ENCODE peak calls at places on chromosomes 11 and 22, in eight cellular contexts. W is Panc1, H is HepG2, Y is HCT116, U is K562, F is upper lobe of left lung, V is GM12878, J is GM23338. O is an unnamed sample.

GRCh38 chr22:46686221-46686872 is 51.7 kb downstream of the CERK start:
- ATAC-seq in Y (no peak), V (no peak), U (no peak), H (no peak), F (no peak), W (no peak), J (no peak), O (no peak)

GRCh38 chr11:2768471-2769408 is 68.9 kb upstream of the KCNQ1OT1 start:
- ATAC-seq in F (no peak), W (peak; percentile 41), V (no peak), J (no peak), U (peak; percentile 64), H (no peak), Y (peak; percentile 75), O (no peak)

GRCh38 chr22:17972385-17973181 is 51.8 kb downstream of the MICAL3 start:
- ATAC-seq in U (no peak), V (no peak), F (no peak), J (peak; percentile 67), H (peak; percentile 92), W (no peak), Y (peak; percentile 67), O (peak; percentile 72)

GRCh38 chr11:60195923-60196368 is 13.1 kb upstream of the MS4A6A start:
- ATAC-seq in V (peak; percentile 69), W (no peak), F (no peak), Y (no peak), U (peak; percentile 57), J (no peak), H (no peak), O (no peak)

GRCh38 chr22:19463491-19464469 is 15.2 kb downstream of the UFD1 start:
- ATAC-seq in F (no peak), V (no peak), Y (no peak), J (no peak), U (peak; percentile 21), W (no peak), H (no peak), O (no peak)

GRCh38 chr11:14422052-14422813 is 63.2 kb upstream of the RRAS2 start:
- ATAC-seq in V (no peak), U (peak; percentile 85), F (peak; percentile 91), H (peak; percentile 96), W (peak; percentile 96), J (peak; percentile 94), Y (peak; percentile 90), O (peak; percentile 97)

GRCh38 chr22:36350751-36351594 is 36.8 kb downstream of the MYH9 start:
- ATAC-seq in V (no peak), Y (peak; percentile 81), F (peak; percentile 7), H (peak; percentile 68), U (no peak), J (peak; percentile 56), W (peak; percentile 44), O (no peak)

GRCh38 chr22:29541845-29542244 is 11.7 kb downstream of the THOC5 start:
- ATAC-seq in H (no peak), J (no peak), Y (no peak), F (no peak), V (no peak), U (no peak), W (no peak), O (no peak)

GRCh38 chr11:115699733-115700132 is 195.5 kb upstream of the CADM1 start:
- ATAC-seq in V (no peak), U (no peak), F (no peak), W (no peak), Y (no peak), J (no peak), H (no peak), O (peak; percentile 83)

GRCh38 chr22:24134090-24134846 is 47.0 kb upstream of the SUSD2 start:
- ATAC-seq in J (no peak), Y (no peak), U (no peak), F (no peak), H (no peak), V (no peak), W (no peak), O (no peak)

GRCh38 chr11:120267319-120267718 is 27.4 kb downstream of the POU2F3 start:
- ATAC-seq in F (no peak), U (no peak), Y (no peak), H (no peak), J (no peak), V (no peak), W (no peak), O (no peak)

GRCh38 chr22:37273846-37274225 is 8.5 kb upstream of the CYTH4 start:
- ATAC-seq in Y (no peak), J (no peak), V (no peak), H (no peak), F (peak; percentile 7), W (no peak), U (no peak), O (no peak)

DNA sequence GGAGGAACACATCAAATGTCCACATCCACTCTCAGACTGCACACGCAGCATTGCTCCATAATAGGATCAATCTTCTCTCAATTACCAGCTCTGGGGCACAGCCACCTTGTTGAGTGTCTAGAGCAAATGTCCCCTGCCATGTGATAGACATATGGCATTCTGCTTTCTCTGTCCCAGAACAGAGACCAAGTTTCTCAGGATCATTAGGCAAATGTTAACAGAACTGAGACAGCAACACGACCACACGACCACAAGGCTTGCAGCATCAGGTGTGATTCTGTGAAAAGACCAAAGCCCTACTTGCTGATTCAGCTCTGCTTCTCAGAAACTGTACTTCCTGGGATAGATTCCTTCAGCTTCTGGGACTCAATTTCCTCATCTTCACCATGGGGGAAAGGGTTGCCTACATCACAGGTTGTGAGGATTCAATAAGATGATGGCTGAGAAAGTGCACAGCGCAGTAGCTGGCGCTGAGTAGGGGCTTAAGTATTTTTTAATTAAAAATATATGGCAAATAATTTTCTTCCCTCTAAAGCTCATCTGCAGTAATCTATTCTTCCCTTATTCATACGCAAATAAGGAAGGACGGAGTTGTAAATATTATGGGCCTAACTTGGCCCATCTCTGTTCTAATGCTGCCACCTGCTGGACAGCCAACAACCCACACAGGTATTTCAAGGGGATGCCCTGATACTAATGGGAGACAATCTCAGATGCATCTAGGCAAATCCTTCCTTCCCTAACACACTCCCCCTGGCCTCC is 54.3 kb upstream of the USP47 start:
- ATAC-seq in F (peak; percentile 86), V (peak; percentile 98), W (peak; percentile 97), H (peak; percentile 95), J (peak; percentile 98), U (peak; percentile 97), Y (peak; percentile 93), O (peak; percentile 78)
- TF ChIP-seq POLR2AphosphoS5 in F (no peak), V (no peak), W (no peak), H (no peak), J (no peak), U (no peak), Y (no peak), O (no peak)

GRCh38 chr11:76448506-76448905 is 3.7 kb downstream of the EMSY start:
- ATAC-seq in H (no peak), F (no peak), J (no peak), Y (no peak), V (no peak), W (no peak), U (no peak), O (no peak)

GRCh38 chr11:76443254-76443935 is 1.4 kb upstream of the EMSY start:
- ATAC-seq in V (no peak), J (no peak), W (no peak), U (no peak), H (no peak), F (no peak), Y (no peak), O (no peak)

GRCh38 chr11:76444384-76445121 is at the start of gene EMSY:
- ATAC-seq in W (peak; percentile 97), V (peak; percentile 95), Y (peak; percentile 88), F (peak; percentile 99), H (peak; percentile 96), J (peak; percentile 90), U (peak; percentile 94), O (peak; percentile 99)

GRCh38 chr11:76444065-76444383 is 794 bp upstream of the EMSY start:
- ATAC-seq in W (no peak), U (no peak), Y (no peak), J (no peak), F (no peak), V (no peak), H (no peak), O (no peak)

DNA sequence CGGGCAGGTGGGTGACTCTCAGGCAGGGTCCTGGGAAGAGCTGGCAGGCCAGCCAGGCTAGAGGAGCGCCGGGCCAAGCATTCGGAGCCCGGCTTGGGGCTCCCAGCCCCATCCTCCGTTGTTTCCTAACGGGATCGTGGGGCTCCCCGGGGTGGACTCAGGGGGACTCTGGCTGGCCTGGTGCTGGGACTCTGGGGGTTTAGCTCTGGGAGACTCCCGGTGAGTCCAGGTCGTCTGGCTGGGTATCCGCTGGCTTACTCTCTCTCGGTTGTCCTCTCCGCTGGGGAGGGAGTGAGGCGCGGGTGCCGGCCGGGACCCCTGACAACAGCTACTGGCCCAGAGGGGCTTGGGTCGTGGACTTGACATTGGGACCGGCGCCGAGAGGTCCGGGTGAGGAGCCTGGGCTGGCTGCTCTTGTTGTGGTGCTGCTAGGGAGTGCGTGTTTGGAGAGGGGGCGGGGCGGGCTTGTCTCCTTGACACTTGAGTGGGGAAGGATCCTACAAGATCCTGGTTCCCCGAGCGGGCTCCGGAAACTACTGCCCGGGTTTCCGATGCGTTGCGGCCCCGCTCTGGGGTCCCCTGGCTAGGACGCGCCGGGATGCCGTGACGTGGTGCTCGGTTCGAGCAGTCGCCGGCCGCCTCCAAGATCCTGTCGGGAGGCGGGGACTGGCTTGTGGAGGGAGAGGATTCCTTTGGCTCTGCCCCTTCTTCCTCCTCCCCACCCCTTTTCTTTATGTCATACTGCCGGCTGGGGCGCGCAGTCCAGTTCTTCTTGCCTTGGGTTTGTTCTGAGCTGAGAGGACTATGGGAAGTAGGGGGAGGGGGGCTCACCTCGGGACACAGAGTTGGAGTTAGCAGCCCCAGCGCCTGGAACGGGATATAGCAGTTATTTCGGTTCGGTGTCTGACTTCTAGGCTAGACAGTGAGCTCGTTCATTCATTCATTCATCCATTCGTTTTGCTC is 585 bp downstream of the EMSY start:
- ATAC-seq in W (peak; percentile 87), V (peak; percentile 60), H (peak; percentile 67), Y (peak; percentile 80), F (peak; percentile 86), J (peak; percentile 66), U (peak; percentile 83), O (peak; percentile 51)
- TF ChIP-seq CTCF in W (no peak), V (no peak), H (no peak), Y (no peak), F (no peak), J (no peak), U (no peak), O (no peak)

DNA sequence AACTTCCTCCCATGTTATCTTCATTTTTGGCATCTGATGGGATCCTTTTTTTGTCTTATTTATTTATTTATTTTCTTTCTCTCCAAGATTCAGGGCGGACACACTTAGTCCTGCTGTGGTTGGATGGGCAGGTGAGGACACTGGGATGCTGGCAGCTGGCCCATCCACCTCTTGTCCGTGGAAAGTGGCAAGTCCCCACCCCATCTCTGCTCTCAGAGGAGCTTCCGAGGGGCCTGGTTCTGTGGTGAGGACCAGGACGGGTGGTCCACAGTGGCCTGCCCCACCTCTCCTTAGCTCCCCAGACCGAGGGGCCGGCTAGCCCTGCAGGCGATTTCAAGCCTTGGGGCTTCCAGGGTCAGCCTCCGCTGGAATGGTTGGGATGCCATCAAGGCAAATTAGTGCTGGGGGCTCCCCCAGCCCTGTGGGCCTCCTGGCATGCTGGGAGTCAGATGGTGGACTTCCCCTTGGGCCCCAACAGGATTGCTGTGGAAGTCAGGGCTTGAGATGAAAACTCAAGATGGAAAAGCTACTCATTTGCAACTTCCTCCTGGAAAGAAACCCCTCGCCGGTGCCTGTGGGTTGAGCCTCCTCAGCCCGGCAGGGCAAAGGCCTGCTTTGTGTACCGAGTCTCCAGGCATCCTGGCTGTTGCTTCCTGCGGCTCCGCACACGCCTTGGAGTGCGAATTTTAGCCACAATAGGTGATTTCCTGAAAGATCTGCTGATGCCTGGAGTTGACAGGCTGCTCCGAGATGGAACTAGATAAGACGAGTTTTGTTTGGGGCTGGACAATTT is 31.2 kb upstream of the LINC01488 start:
- ATAC-seq in F (peak; percentile 27), Y (no peak), J (no peak), V (no peak), H (no peak), W (no peak), U (peak; percentile 12), O (peak; percentile 54)
- TF ChIP-seq POLR2AphosphoS5 in F (peak; percentile 52), Y (no peak), J (no peak), V (no peak), H (no peak), W (no peak), U (no peak), O (no peak)

GRCh38 chr11:124899376-124900145 is 1.9 kb upstream of the ROBO4 start:
- ATAC-seq in V (no peak), F (no peak), H (peak; percentile 55), W (peak; percentile 3), Y (no peak), J (peak; percentile 62), U (no peak), O (no peak)
- TF ChIP-seq CTCF in V (no peak), F (no peak), H (peak; percentile 49), W (no peak), Y (no peak), J (peak; percentile 52), U (no peak), O (no peak)